ENCODE peak calls at places on chromosomes 7 and 10, in six cellular contexts. One of them, this sample, is unnamed.

GRCh38 chr7:80530136-80530535 is 18.3 kb upstream of the GNAT3 start:
- DNase-seq in GM12892: no peak
- DNase-seq in activated CD4-positive, CD25-positive, alpha-beta regulatory T cell treated with anti-CD3 and anti-CD28 coated beads, Interleukin-2, amount 50 U/mL, for 16 hours: no peak
- DNase-seq in LNCaP clone FGC: no peak
- DNase-seq in GM03348: no peak
- DNase-seq in midbrain: no peak
- DNase-seq in this sample: no peak

GRCh38 chr10:101781984-101782810 is 1.0 kb downstream of the NPM3 start:
- DNase-seq in GM12892: no peak
- DNase-seq in LNCaP clone FGC: no peak
- DNase-seq in activated CD4-positive, CD25-positive, alpha-beta regulatory T cell treated with anti-CD3 and anti-CD28 coated beads, Interleukin-2, amount 50 U/mL, for 16 hours: no peak
- DNase-seq in midbrain: no peak
- DNase-seq in GM03348: no peak
- DNase-seq in this sample: no peak

GRCh38 chr7:21579341-21580072 is 36.7 kb downstream of the DNAH11 start:
- DNase-seq in LNCaP clone FGC: no peak
- DNase-seq in GM12892: no peak
- DNase-seq in GM03348: no peak
- DNase-seq in activated CD4-positive, CD25-positive, alpha-beta regulatory T cell treated with anti-CD3 and anti-CD28 coated beads, Interleukin-2, amount 50 U/mL, for 16 hours: no peak
- DNase-seq in midbrain: no peak
- DNase-seq in this sample: peak

GRCh38 chr10:50216894-50217293 is 34.4 kb downstream of the ASAH2 start:
- DNase-seq in activated CD4-positive, CD25-positive, alpha-beta regulatory T cell treated with anti-CD3 and anti-CD28 coated beads, Interleukin-2, amount 50 U/mL, for 16 hours: no peak
- DNase-seq in LNCaP clone FGC: peak
- DNase-seq in midbrain: peak
- DNase-seq in GM12892: no peak
- DNase-seq in GM03348: peak
- DNase-seq in this sample: no peak

GRCh38 chr7:69597278-69598076 is 798 bp upstream of the AUTS2 start:
- DNase-seq in GM03348: peak
- DNase-seq in GM12892: peak
- DNase-seq in activated CD4-positive, CD25-positive, alpha-beta regulatory T cell treated with anti-CD3 and anti-CD28 coated beads, Interleukin-2, amount 50 U/mL, for 16 hours: no peak
- DNase-seq in LNCaP clone FGC: no peak
- DNase-seq in midbrain: no peak
- DNase-seq in this sample: peak

GRCh38 chr10:112365014-112365432 is 8.9 kb upstream of the ACSL5 start:
- DNase-seq in GM12892: no peak
- DNase-seq in GM03348: no peak
- DNase-seq in activated CD4-positive, CD25-positive, alpha-beta regulatory T cell treated with anti-CD3 and anti-CD28 coated beads, Interleukin-2, amount 50 U/mL, for 16 hours: no peak
- DNase-seq in LNCaP clone FGC: no peak
- DNase-seq in midbrain: no peak
- DNase-seq in this sample: no peak

GRCh38 chr10:18516851-18517250 is 134.5 kb downstream of the NSUN6 start:
- DNase-seq in LNCaP clone FGC: no peak
- DNase-seq in activated CD4-positive, CD25-positive, alpha-beta regulatory T cell treated with anti-CD3 and anti-CD28 coated beads, Interleukin-2, amount 50 U/mL, for 16 hours: no peak
- DNase-seq in midbrain: no peak
- DNase-seq in GM03348: no peak
- DNase-seq in GM12892: no peak
- DNase-seq in this sample: no peak

GRCh38 chr10:120479506-120479905 is 22.5 kb downstream of the PLPP4 start:
- DNase-seq in midbrain: no peak
- DNase-seq in GM12892: no peak
- DNase-seq in GM03348: no peak
- DNase-seq in activated CD4-positive, CD25-positive, alpha-beta regulatory T cell treated with anti-CD3 and anti-CD28 coated beads, Interleukin-2, amount 50 U/mL, for 16 hours: no peak
- DNase-seq in LNCaP clone FGC: no peak
- DNase-seq in this sample: no peak

GRCh38 chr10:17214991-17215781 is 12.9 kb upstream of the VIM start:
- DNase-seq in LNCaP clone FGC: no peak
- DNase-seq in activated CD4-positive, CD25-positive, alpha-beta regulatory T cell treated with anti-CD3 and anti-CD28 coated beads, Interleukin-2, amount 50 U/mL, for 16 hours: no peak
- DNase-seq in midbrain: no peak
- DNase-seq in GM03348: peak
- DNase-seq in GM12892: no peak
- DNase-seq in this sample: no peak

GRCh38 chr10:114523876-114524275 is 119.6 kb upstream of the AFAP1L2 start:
- DNase-seq in LNCaP clone FGC: no peak
- DNase-seq in midbrain: no peak
- DNase-seq in GM12892: no peak
- DNase-seq in activated CD4-positive, CD25-positive, alpha-beta regulatory T cell treated with anti-CD3 and anti-CD28 coated beads, Interleukin-2, amount 50 U/mL, for 16 hours: no peak
- DNase-seq in GM03348: no peak
- DNase-seq in this sample: no peak

GRCh38 chr10:72612203-72612826 is 13.6 kb downstream of the MICU1 start:
- DNase-seq in LNCaP clone FGC: peak
- DNase-seq in activated CD4-positive, CD25-positive, alpha-beta regulatory T cell treated with anti-CD3 and anti-CD28 coated beads, Interleukin-2, amount 50 U/mL, for 16 hours: no peak
- DNase-seq in GM12892: no peak
- DNase-seq in GM03348: no peak
- DNase-seq in midbrain: no peak
- DNase-seq in this sample: no peak

GRCh38 chr7:30923774-30924413 is 12.2 kb downstream of the AQP1 start:
- DNase-seq in LNCaP clone FGC: no peak
- DNase-seq in GM12892: peak
- DNase-seq in activated CD4-positive, CD25-positive, alpha-beta regulatory T cell treated with anti-CD3 and anti-CD28 coated beads, Interleukin-2, amount 50 U/mL, for 16 hours: no peak
- DNase-seq in midbrain: no peak
- DNase-seq in GM03348: no peak
- DNase-seq in this sample: no peak

GRCh38 chr7:138893258-138893657 is 87.9 kb downstream of the KIAA1549 start:
- DNase-seq in midbrain: no peak
- DNase-seq in activated CD4-positive, CD25-positive, alpha-beta regulatory T cell treated with anti-CD3 and anti-CD28 coated beads, Interleukin-2, amount 50 U/mL, for 16 hours: no peak
- DNase-seq in GM03348: no peak
- DNase-seq in GM12892: no peak
- DNase-seq in LNCaP clone FGC: no peak
- DNase-seq in this sample: no peak

GRCh38 chr10:29540016-29540415 is 94.8 kb downstream of the SVIL start:
- DNase-seq in midbrain: no peak
- DNase-seq in LNCaP clone FGC: no peak
- DNase-seq in activated CD4-positive, CD25-positive, alpha-beta regulatory T cell treated with anti-CD3 and anti-CD28 coated beads, Interleukin-2, amount 50 U/mL, for 16 hours: no peak
- DNase-seq in GM12892: no peak
- DNase-seq in GM03348: no peak
- DNase-seq in this sample: no peak

GRCh38 chr10:71285180-71285545 is 33.9 kb upstream of the SLC29A3 start:
- DNase-seq in LNCaP clone FGC: no peak
- DNase-seq in activated CD4-positive, CD25-positive, alpha-beta regulatory T cell treated with anti-CD3 and anti-CD28 coated beads, Interleukin-2, amount 50 U/mL, for 16 hours: no peak
- DNase-seq in midbrain: peak
- DNase-seq in GM12892: peak
- DNase-seq in GM03348: peak
- DNase-seq in this sample: no peak

GRCh38 chr10:93806882-93807281 is 49.1 kb downstream of the LGI1 start:
- DNase-seq in GM03348: no peak
- DNase-seq in LNCaP clone FGC: no peak
- DNase-seq in midbrain: no peak
- DNase-seq in GM12892: no peak
- DNase-seq in activated CD4-positive, CD25-positive, alpha-beta regulatory T cell treated with anti-CD3 and anti-CD28 coated beads, Interleukin-2, amount 50 U/mL, for 16 hours: no peak
- DNase-seq in this sample: no peak

GRCh38 chr10:73246783-73247508 is at the start of gene DNAJC9:
- DNase-seq in activated CD4-positive, CD25-positive, alpha-beta regulatory T cell treated with anti-CD3 and anti-CD28 coated beads, Interleukin-2, amount 50 U/mL, for 16 hours: peak
- DNase-seq in GM03348: peak
- DNase-seq in midbrain: peak
- DNase-seq in LNCaP clone FGC: peak
- DNase-seq in GM12892: peak
- DNase-seq in this sample: peak

GRCh38 chr7:127995866-127996215 is 35.4 kb downstream of the LRRC4 start:
- DNase-seq in midbrain: no peak
- DNase-seq in GM03348: peak
- DNase-seq in LNCaP clone FGC: no peak
- DNase-seq in GM12892: no peak
- DNase-seq in activated CD4-positive, CD25-positive, alpha-beta regulatory T cell treated with anti-CD3 and anti-CD28 coated beads, Interleukin-2, amount 50 U/mL, for 16 hours: no peak
- DNase-seq in this sample: no peak

GRCh38 chr7:18541189-18541870 is 45.8 kb downstream of the HDAC9 start:
- DNase-seq in GM12892: no peak
- DNase-seq in LNCaP clone FGC: no peak
- DNase-seq in midbrain: no peak
- DNase-seq in activated CD4-positive, CD25-positive, alpha-beta regulatory T cell treated with anti-CD3 and anti-CD28 coated beads, Interleukin-2, amount 50 U/mL, for 16 hours: no peak
- DNase-seq in GM03348: peak
- DNase-seq in this sample: no peak

GRCh38 chr7:137923380-137923779 is 76.6 kb upstream of the DGKI start:
- DNase-seq in GM12892: no peak
- DNase-seq in activated CD4-positive, CD25-positive, alpha-beta regulatory T cell treated with anti-CD3 and anti-CD28 coated beads, Interleukin-2, amount 50 U/mL, for 16 hours: no peak
- DNase-seq in GM03348: peak
- DNase-seq in midbrain: no peak
- DNase-seq in LNCaP clone FGC: no peak
- DNase-seq in this sample: no peak

GRCh38 chr10:71831646-71832552 is 19.2 kb downstream of the PSAP start:
- DNase-seq in GM03348: no peak
- DNase-seq in LNCaP clone FGC: no peak
- DNase-seq in midbrain: no peak
- DNase-seq in GM12892: no peak
- DNase-seq in activated CD4-positive, CD25-positive, alpha-beta regulatory T cell treated with anti-CD3 and anti-CD28 coated beads, Interleukin-2, amount 50 U/mL, for 16 hours: no peak
- DNase-seq in this sample: no peak

GRCh38 chr10:118971187-118971586 is 58.3 kb upstream of the NANOS1 start:
- DNase-seq in midbrain: no peak
- DNase-seq in GM03348: no peak
- DNase-seq in GM12892: no peak
- DNase-seq in LNCaP clone FGC: no peak
- DNase-seq in activated CD4-positive, CD25-positive, alpha-beta regulatory T cell treated with anti-CD3 and anti-CD28 coated beads, Interleukin-2, amount 50 U/mL, for 16 hours: no peak
- DNase-seq in this sample: no peak

GRCh38 chr10:6416892-6417512 is 163.1 kb downstream of the PRKCQ start:
- DNase-seq in LNCaP clone FGC: no peak
- DNase-seq in midbrain: peak
- DNase-seq in GM12892: no peak
- DNase-seq in GM03348: peak
- DNase-seq in activated CD4-positive, CD25-positive, alpha-beta regulatory T cell treated with anti-CD3 and anti-CD28 coated beads, Interleukin-2, amount 50 U/mL, for 16 hours: no peak
- DNase-seq in this sample: no peak

GRCh38 chr10:113753020-113753692 is 1.7 kb downstream of the PLEKHS1 start:
- DNase-seq in GM12892: no peak
- DNase-seq in midbrain: no peak
- DNase-seq in LNCaP clone FGC: no peak
- DNase-seq in activated CD4-positive, CD25-positive, alpha-beta regulatory T cell treated with anti-CD3 and anti-CD28 coated beads, Interleukin-2, amount 50 U/mL, for 16 hours: no peak
- DNase-seq in GM03348: no peak
- DNase-seq in this sample: no peak

GRCh38 chr7:42794673-42795072 is 117.2 kb downstream of the C7orf25 start:
- DNase-seq in LNCaP clone FGC: no peak
- DNase-seq in GM12892: no peak
- DNase-seq in GM03348: no peak
- DNase-seq in activated CD4-positive, CD25-positive, alpha-beta regulatory T cell treated with anti-CD3 and anti-CD28 coated beads, Interleukin-2, amount 50 U/mL, for 16 hours: no peak
- DNase-seq in midbrain: no peak
- DNase-seq in this sample: no peak

GRCh38 chr7:4681922-4682620 is at the start of gene FOXK1:
- DNase-seq in LNCaP clone FGC: no peak
- DNase-seq in midbrain: peak
- DNase-seq in activated CD4-positive, CD25-positive, alpha-beta regulatory T cell treated with anti-CD3 and anti-CD28 coated beads, Interleukin-2, amount 50 U/mL, for 16 hours: peak
- DNase-seq in GM03348: peak
- DNase-seq in GM12892: peak
- DNase-seq in this sample: peak

GRCh38 chr10:112349521-112350085 is 24.3 kb upstream of the ACSL5 start:
- DNase-seq in activated CD4-positive, CD25-positive, alpha-beta regulatory T cell treated with anti-CD3 and anti-CD28 coated beads, Interleukin-2, amount 50 U/mL, for 16 hours: no peak
- DNase-seq in LNCaP clone FGC: no peak
- DNase-seq in midbrain: no peak
- DNase-seq in GM12892: no peak
- DNase-seq in GM03348: no peak
- DNase-seq in this sample: no peak

GRCh38 chr7:102983602-102984001 is 70.8 kb downstream of the LRRC17 start:
- DNase-seq in LNCaP clone FGC: no peak
- DNase-seq in GM12892: no peak
- DNase-seq in midbrain: no peak
- DNase-seq in activated CD4-positive, CD25-positive, alpha-beta regulatory T cell treated with anti-CD3 and anti-CD28 coated beads, Interleukin-2, amount 50 U/mL, for 16 hours: no peak
- DNase-seq in GM03348: no peak
- DNase-seq in this sample: no peak

GRCh38 chr10:102776779-102777417 is 33.1 kb downstream of the WBP1L start:
- DNase-seq in activated CD4-positive, CD25-positive, alpha-beta regulatory T cell treated with anti-CD3 and anti-CD28 coated beads, Interleukin-2, amount 50 U/mL, for 16 hours: no peak
- DNase-seq in midbrain: no peak
- DNase-seq in GM12892: no peak
- DNase-seq in LNCaP clone FGC: no peak
- DNase-seq in GM03348: peak
- DNase-seq in this sample: no peak

GRCh38 chr7:123455965-123456364 is 78.4 kb downstream of the IQUB start:
- DNase-seq in midbrain: no peak
- DNase-seq in activated CD4-positive, CD25-positive, alpha-beta regulatory T cell treated with anti-CD3 and anti-CD28 coated beads, Interleukin-2, amount 50 U/mL, for 16 hours: no peak
- DNase-seq in GM03348: no peak
- DNase-seq in GM12892: no peak
- DNase-seq in LNCaP clone FGC: no peak
- DNase-seq in this sample: no peak

GRCh38 chr7:130669051-130669700 is 628 bp upstream of the COPG2 start:
- DNase-seq in activated CD4-positive, CD25-positive, alpha-beta regulatory T cell treated with anti-CD3 and anti-CD28 coated beads, Interleukin-2, amount 50 U/mL, for 16 hours: no peak
- DNase-seq in midbrain: peak
- DNase-seq in GM12892: no peak
- DNase-seq in LNCaP clone FGC: no peak
- DNase-seq in GM03348: no peak
- DNase-seq in this sample: no peak

GRCh38 chr7:70925411-70926115 is 206.4 kb upstream of the GALNT17 start:
- DNase-seq in LNCaP clone FGC: no peak
- DNase-seq in midbrain: no peak
- DNase-seq in activated CD4-positive, CD25-positive, alpha-beta regulatory T cell treated with anti-CD3 and anti-CD28 coated beads, Interleukin-2, amount 50 U/mL, for 16 hours: no peak
- DNase-seq in GM03348: no peak
- DNase-seq in GM12892: no peak
- DNase-seq in this sample: no peak

GRCh38 chr7:155769701-155770100 is 42.6 kb downstream of the SHH start:
- DNase-seq in GM03348: peak
- DNase-seq in LNCaP clone FGC: no peak
- DNase-seq in midbrain: no peak
- DNase-seq in activated CD4-positive, CD25-positive, alpha-beta regulatory T cell treated with anti-CD3 and anti-CD28 coated beads, Interleukin-2, amount 50 U/mL, for 16 hours: no peak
- DNase-seq in GM12892: no peak
- DNase-seq in this sample: no peak